ENCODE peak calls at places on chromosomes 16 and 17, in six cellular contexts. One of them, this sample, is unnamed. For H3K4me1, the result is how much of the 10 kb centered on the place peaks cover.

GRCh38 chr16:2956566-2956956 is 7.5 kb upstream of the KREMEN2 start:
- DNase-seq in naive thymus-derived CD4-positive, alpha-beta T cell: no peak
- DNase-seq in effector memory CD4-positive, alpha-beta T cell: no peak
- DNase-seq in breast epithelium: no peak
- DNase-seq in cardiac muscle cell: no peak
- DNase-seq in stomach: no peak
- DNase-seq in this sample: no peak

GRCh38 chr17:75450270-75450669 is 6.2 kb upstream of the TMEM94 start:
- DNase-seq in naive thymus-derived CD4-positive, alpha-beta T cell: no peak
- DNase-seq in effector memory CD4-positive, alpha-beta T cell: no peak
- DNase-seq in breast epithelium: no peak
- DNase-seq in cardiac muscle cell: no peak
- DNase-seq in stomach: no peak
- DNase-seq in this sample: no peak

GRCh38 chr17:49005140-49005539 is 8.0 kb downstream of the IGF2BP1 start:
- DNase-seq in naive thymus-derived CD4-positive, alpha-beta T cell: no peak
- DNase-seq in effector memory CD4-positive, alpha-beta T cell: no peak
- DNase-seq in breast epithelium: no peak
- DNase-seq in cardiac muscle cell: no peak
- DNase-seq in stomach: no peak
- DNase-seq in this sample: no peak

GRCh38 chr16:9527976-9528375 is 436.5 kb downstream of the HAPSTR1 start:
- DNase-seq in naive thymus-derived CD4-positive, alpha-beta T cell: no peak
- DNase-seq in effector memory CD4-positive, alpha-beta T cell: no peak
- DNase-seq in breast epithelium: no peak
- DNase-seq in cardiac muscle cell: no peak
- DNase-seq in stomach: no peak
- DNase-seq in this sample: no peak

GRCh38 chr17:67608691-67609090 is 109.0 kb upstream of the NOL11 start:
- DNase-seq in naive thymus-derived CD4-positive, alpha-beta T cell: no peak
- DNase-seq in effector memory CD4-positive, alpha-beta T cell: no peak
- DNase-seq in breast epithelium: no peak
- DNase-seq in cardiac muscle cell: peak
- DNase-seq in stomach: no peak
- DNase-seq in this sample: no peak

GRCh38 chr17:58308173-58308984 is 20.2 kb downstream of the TSPOAP1 start:
- DNase-seq in naive thymus-derived CD4-positive, alpha-beta T cell: no peak
- DNase-seq in effector memory CD4-positive, alpha-beta T cell: no peak
- DNase-seq in breast epithelium: peak
- DNase-seq in cardiac muscle cell: peak
- DNase-seq in stomach: peak
- DNase-seq in this sample: no peak

GRCh38 chr17:21275579-21276339 is 8.8 kb upstream of the MAP2K3 start:
- DNase-seq in naive thymus-derived CD4-positive, alpha-beta T cell: peak
- DNase-seq in effector memory CD4-positive, alpha-beta T cell: peak
- DNase-seq in breast epithelium: peak
- DNase-seq in cardiac muscle cell: peak
- DNase-seq in stomach: peak
- DNase-seq in this sample: peak

GRCh38 chr17:47239663-47240374 is 13.8 kb upstream of the ITGB3 start:
- DNase-seq in naive thymus-derived CD4-positive, alpha-beta T cell: no peak
- DNase-seq in effector memory CD4-positive, alpha-beta T cell: no peak
- DNase-seq in breast epithelium: peak
- DNase-seq in cardiac muscle cell: peak
- DNase-seq in stomach: peak
- DNase-seq in this sample: peak

GRCh38 chr17:2025622-2026309 is 632 bp upstream of the RTN4RL1 start:
- DNase-seq in naive thymus-derived CD4-positive, alpha-beta T cell: no peak
- DNase-seq in effector memory CD4-positive, alpha-beta T cell: no peak
- DNase-seq in breast epithelium: peak
- DNase-seq in cardiac muscle cell: peak
- DNase-seq in stomach: peak
- DNase-seq in this sample: peak

GRCh38 chr16:4920826-4921225 is 16.1 kb downstream of the PPL start:
- DNase-seq in naive thymus-derived CD4-positive, alpha-beta T cell: no peak
- DNase-seq in effector memory CD4-positive, alpha-beta T cell: no peak
- DNase-seq in breast epithelium: no peak
- DNase-seq in cardiac muscle cell: no peak
- DNase-seq in stomach: no peak
- DNase-seq in this sample: no peak

GRCh38 chr17:1078831-1079561 is 82.1 kb downstream of the TIMM22 start:
- DNase-seq in naive thymus-derived CD4-positive, alpha-beta T cell: no peak
- DNase-seq in effector memory CD4-positive, alpha-beta T cell: no peak
- DNase-seq in breast epithelium: no peak
- DNase-seq in cardiac muscle cell: no peak
- DNase-seq in stomach: no peak
- DNase-seq in this sample: no peak

GRCh38 chr17:8122391-8122922 is 1.4 kb downstream of the HES7 start:
- DNase-seq in naive thymus-derived CD4-positive, alpha-beta T cell: no peak
- DNase-seq in effector memory CD4-positive, alpha-beta T cell: no peak
- DNase-seq in breast epithelium: no peak
- DNase-seq in cardiac muscle cell: no peak
- DNase-seq in stomach: no peak
- DNase-seq in this sample: no peak

GRCh38 chr17:46901291-46901690 is 21.7 kb upstream of the GOSR2 start:
- DNase-seq in naive thymus-derived CD4-positive, alpha-beta T cell: no peak
- DNase-seq in effector memory CD4-positive, alpha-beta T cell: no peak
- DNase-seq in breast epithelium: no peak
- DNase-seq in cardiac muscle cell: no peak
- DNase-seq in stomach: no peak
- DNase-seq in this sample: no peak

GRCh38 chr17:60442271-60443201 is 20.2 kb downstream of the CHCT1 start:
- DNase-seq in naive thymus-derived CD4-positive, alpha-beta T cell: no peak
- DNase-seq in effector memory CD4-positive, alpha-beta T cell: no peak
- DNase-seq in breast epithelium: no peak
- DNase-seq in cardiac muscle cell: peak
- DNase-seq in stomach: no peak
- DNase-seq in this sample: no peak

GRCh38 chr17:31587462-31587861 is 196.0 kb downstream of the RAB11FIP4 start:
- DNase-seq in naive thymus-derived CD4-positive, alpha-beta T cell: no peak
- DNase-seq in effector memory CD4-positive, alpha-beta T cell: no peak
- DNase-seq in breast epithelium: no peak
- DNase-seq in cardiac muscle cell: no peak
- DNase-seq in stomach: no peak
- DNase-seq in this sample: no peak

GRCh38 chr16:66845791-66846221 is 1.6 kb downstream of the CA7 start:
- DNase-seq in naive thymus-derived CD4-positive, alpha-beta T cell: no peak
- DNase-seq in effector memory CD4-positive, alpha-beta T cell: no peak
- DNase-seq in breast epithelium: no peak
- DNase-seq in cardiac muscle cell: no peak
- DNase-seq in stomach: no peak
- DNase-seq in this sample: no peak

GRCh38 chr16:50791522-50791921 is 49.6 kb downstream of the CYLD start:
- DNase-seq in naive thymus-derived CD4-positive, alpha-beta T cell: no peak
- DNase-seq in effector memory CD4-positive, alpha-beta T cell: no peak
- DNase-seq in breast epithelium: no peak
- DNase-seq in cardiac muscle cell: no peak
- DNase-seq in stomach: no peak
- DNase-seq in this sample: no peak

GRCh38 chr16:86975445-86975844 is 341.7 kb downstream of the C16orf95 start:
- DNase-seq in naive thymus-derived CD4-positive, alpha-beta T cell: no peak
- DNase-seq in effector memory CD4-positive, alpha-beta T cell: no peak
- DNase-seq in breast epithelium: peak
- DNase-seq in cardiac muscle cell: peak
- DNase-seq in stomach: no peak
- DNase-seq in this sample: no peak

GRCh38 chr16:89828199-89828869 is at the start of gene SPIRE2:
- DNase-seq in naive thymus-derived CD4-positive, alpha-beta T cell: peak
- DNase-seq in effector memory CD4-positive, alpha-beta T cell: peak
- DNase-seq in breast epithelium: peak
- DNase-seq in cardiac muscle cell: peak
- DNase-seq in stomach: peak
- DNase-seq in this sample: peak

GRCh38 chr17:8753976-8754440 is 4.3 kb downstream of the SPDYE4 start:
- DNase-seq in naive thymus-derived CD4-positive, alpha-beta T cell: no peak
- DNase-seq in effector memory CD4-positive, alpha-beta T cell: no peak
- DNase-seq in breast epithelium: no peak
- DNase-seq in cardiac muscle cell: peak
- DNase-seq in stomach: no peak
- DNase-seq in this sample: no peak

DNA sequence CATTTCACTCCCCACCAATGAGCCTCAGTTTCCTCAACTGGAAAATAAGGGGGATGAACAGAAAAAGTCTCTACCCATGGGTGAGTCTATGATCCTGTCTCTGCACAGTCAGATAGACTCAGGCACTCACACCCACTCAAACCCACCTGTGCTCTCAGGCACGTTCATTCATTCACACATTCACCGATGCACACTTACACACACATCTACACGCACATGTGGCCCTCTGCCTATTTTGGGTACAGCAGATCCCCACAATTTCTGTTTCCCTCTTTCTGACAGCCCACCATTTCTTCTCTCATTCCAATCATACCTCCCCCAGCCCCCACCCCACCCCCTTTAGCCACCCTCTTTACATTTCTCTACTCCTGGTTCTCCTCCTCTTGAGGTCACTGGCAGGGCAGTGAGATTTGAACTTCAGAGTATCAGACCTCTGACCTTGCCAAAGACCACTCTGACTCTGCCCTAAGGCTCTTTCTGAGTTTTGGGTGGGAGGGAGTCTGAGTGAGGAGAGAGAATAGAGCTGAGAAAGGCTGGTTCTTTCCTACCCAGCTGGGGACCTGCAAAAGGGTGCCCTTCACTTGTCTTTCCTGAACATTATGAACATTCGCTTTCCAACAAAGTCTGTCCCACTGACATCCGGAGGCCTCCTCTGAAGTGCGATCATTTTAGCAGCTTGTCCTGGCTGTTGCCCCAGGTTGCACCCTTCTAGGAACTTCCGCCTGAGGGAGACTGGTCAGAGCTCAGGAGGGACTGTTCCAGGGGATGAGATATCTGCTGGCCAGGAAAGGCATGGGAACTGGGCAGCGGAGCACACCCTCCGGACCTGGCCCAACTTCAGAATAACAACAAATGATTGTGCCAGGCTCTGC is 10.1 kb upstream of the COL1A1 start:
- DNase-seq in naive thymus-derived CD4-positive, alpha-beta T cell: no peak
- DNase-seq in effector memory CD4-positive, alpha-beta T cell: no peak
- DNase-seq in breast epithelium: no peak
- DNase-seq in cardiac muscle cell: peak
- DNase-seq in stomach: no peak
- DNase-seq in this sample: no peak
- H3K4me1 ChIP-seq in naive thymus-derived CD4-positive, alpha-beta T cell: under half
- H3K4me1 ChIP-seq in effector memory CD4-positive, alpha-beta T cell: under half
- H3K4me1 ChIP-seq in breast epithelium: under half
- H3K4me1 ChIP-seq in cardiac muscle cell: half or more
- H3K4me1 ChIP-seq in stomach: under half
- H3K4me1 ChIP-seq in this sample: under half

DNA sequence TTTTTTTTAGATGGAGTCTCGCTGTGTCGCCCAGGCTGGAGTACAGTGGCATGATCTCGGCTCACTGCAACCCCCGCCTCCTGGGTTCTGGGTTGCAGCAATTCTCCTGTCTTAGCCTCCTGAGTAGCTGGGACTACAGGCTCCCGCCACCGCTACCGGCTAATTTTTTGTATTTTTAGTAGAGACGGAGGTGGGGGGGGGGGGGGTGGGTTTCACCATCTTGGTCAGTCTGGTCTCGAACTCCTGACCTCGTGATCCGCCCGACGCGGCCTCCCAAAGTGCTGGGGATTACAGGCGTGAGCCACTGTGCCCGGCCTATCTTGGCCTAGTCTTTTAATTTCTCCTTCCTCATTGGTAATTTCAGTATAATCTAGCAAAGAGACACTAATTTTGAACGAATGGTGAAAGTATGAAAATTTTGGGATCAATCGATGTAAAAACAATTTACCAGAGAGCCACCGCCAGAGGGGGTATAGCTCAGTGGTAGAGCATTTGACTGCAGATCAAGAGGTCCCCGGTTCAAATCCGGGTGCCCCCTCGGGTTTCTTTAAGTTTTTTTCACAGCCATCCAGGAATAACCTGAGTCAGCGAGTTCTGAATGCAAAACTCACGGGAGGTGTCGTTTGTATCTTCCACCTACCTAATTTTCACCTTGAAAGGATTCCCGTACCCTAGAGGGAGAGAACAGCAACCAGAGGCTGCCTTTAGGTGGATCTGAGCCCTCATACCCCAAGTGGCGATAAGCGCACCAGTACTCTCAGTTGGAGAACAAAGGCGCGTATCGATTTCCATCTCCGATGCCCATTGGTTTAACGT is 2.5 kb upstream of the LASP1 start:
- DNase-seq in naive thymus-derived CD4-positive, alpha-beta T cell: peak
- DNase-seq in effector memory CD4-positive, alpha-beta T cell: peak
- DNase-seq in breast epithelium: no peak
- DNase-seq in cardiac muscle cell: peak
- DNase-seq in stomach: peak
- DNase-seq in this sample: peak
- H3K4me1 ChIP-seq in naive thymus-derived CD4-positive, alpha-beta T cell: under half
- H3K4me1 ChIP-seq in effector memory CD4-positive, alpha-beta T cell: under half
- H3K4me1 ChIP-seq in breast epithelium: under half
- H3K4me1 ChIP-seq in cardiac muscle cell: under half
- H3K4me1 ChIP-seq in stomach: under half
- H3K4me1 ChIP-seq in this sample: under half

GRCh38 chr17:34579979-34580684 is 750 bp downstream of the TMEM132E start:
- DNase-seq in naive thymus-derived CD4-positive, alpha-beta T cell: no peak
- DNase-seq in effector memory CD4-positive, alpha-beta T cell: no peak
- DNase-seq in breast epithelium: no peak
- DNase-seq in cardiac muscle cell: peak
- DNase-seq in stomach: no peak
- DNase-seq in this sample: peak

GRCh38 chr17:34579017-34579946 is at the start of gene TMEM132E:
- DNase-seq in naive thymus-derived CD4-positive, alpha-beta T cell: no peak
- DNase-seq in effector memory CD4-positive, alpha-beta T cell: no peak
- DNase-seq in breast epithelium: peak
- DNase-seq in cardiac muscle cell: peak
- DNase-seq in stomach: peak
- DNase-seq in this sample: no peak

GRCh38 chr17:34582185-34582900 is 3.0 kb downstream of the TMEM132E start:
- DNase-seq in naive thymus-derived CD4-positive, alpha-beta T cell: no peak
- DNase-seq in effector memory CD4-positive, alpha-beta T cell: no peak
- DNase-seq in breast epithelium: no peak
- DNase-seq in cardiac muscle cell: no peak
- DNase-seq in stomach: no peak
- DNase-seq in this sample: no peak

GRCh38 chr17:34581446-34582184 is 2.2 kb downstream of the TMEM132E start:
- DNase-seq in naive thymus-derived CD4-positive, alpha-beta T cell: no peak
- DNase-seq in effector memory CD4-positive, alpha-beta T cell: no peak
- DNase-seq in breast epithelium: no peak
- DNase-seq in cardiac muscle cell: no peak
- DNase-seq in stomach: no peak
- DNase-seq in this sample: no peak

GRCh38 chr17:34580685-34581445 is 1.5 kb downstream of the TMEM132E start:
- DNase-seq in naive thymus-derived CD4-positive, alpha-beta T cell: no peak
- DNase-seq in effector memory CD4-positive, alpha-beta T cell: no peak
- DNase-seq in breast epithelium: no peak
- DNase-seq in cardiac muscle cell: no peak
- DNase-seq in stomach: no peak
- DNase-seq in this sample: no peak
- H3K4me1 ChIP-seq in naive thymus-derived CD4-positive, alpha-beta T cell: under half
- H3K4me1 ChIP-seq in effector memory CD4-positive, alpha-beta T cell: under half
- H3K4me1 ChIP-seq in breast epithelium: under half
- H3K4me1 ChIP-seq in cardiac muscle cell: under half
- H3K4me1 ChIP-seq in stomach: under half
- H3K4me1 ChIP-seq in this sample: under half

DNA sequence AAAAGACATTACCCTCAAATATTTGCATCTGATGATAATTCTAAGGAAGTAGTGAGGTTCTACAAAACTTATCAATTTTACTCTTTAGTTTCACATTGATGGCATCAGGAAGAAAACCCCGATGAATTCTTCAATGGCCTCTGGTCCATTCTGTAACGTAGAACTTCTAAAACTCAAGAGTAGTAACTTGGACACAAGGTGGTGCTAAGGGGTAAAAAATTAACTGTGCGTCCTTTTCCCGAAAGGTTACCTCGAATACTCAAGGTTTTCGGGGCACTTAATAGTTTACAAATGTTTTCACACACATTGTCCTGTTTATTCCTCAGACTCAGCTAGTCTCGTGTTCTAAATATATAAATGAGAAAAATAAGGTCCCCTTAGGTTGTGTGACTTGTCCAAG is 517.3 kb upstream of the ZFHX3 start:
- DNase-seq in naive thymus-derived CD4-positive, alpha-beta T cell: no peak
- DNase-seq in effector memory CD4-positive, alpha-beta T cell: no peak
- DNase-seq in breast epithelium: no peak
- DNase-seq in cardiac muscle cell: no peak
- DNase-seq in stomach: no peak
- DNase-seq in this sample: no peak
- H3K4me1 ChIP-seq in naive thymus-derived CD4-positive, alpha-beta T cell: under half
- H3K4me1 ChIP-seq in effector memory CD4-positive, alpha-beta T cell: under half
- H3K4me1 ChIP-seq in breast epithelium: under half
- H3K4me1 ChIP-seq in cardiac muscle cell: under half
- H3K4me1 ChIP-seq in stomach: under half
- H3K4me1 ChIP-seq in this sample: under half

This sample was measured in psoas muscle.